ENCODE peak calls at places on chromosomes 2 and 18, in ten cellular contexts. M is MM.1S, S is tibial artery, X is ovary, P is tibial nerve, H is sigmoid colon, T is lower lobe of right lung, J is H9, E is Peyer's patch, Y is GM23338. Q is an unnamed sample. For H3K27me3 and H3K4me1, the result is how much of the 10 kb centered on the place peaks cover.

GRCh38 chr18:3265564-3266033 is 3.7 kb downstream of the MYL12B start:
- DNase-seq in M (no peak), S (no peak), X (no peak), P (no peak), H (no peak), T (no peak), J (no peak), E (no peak), Y (peak), Q (no peak)

GRCh38 chr2:21198637-21199036 is 74.9 kb downstream of the TDRD15 start:
- DNase-seq in M (no peak), S (no peak), X (no peak), P (no peak), H (no peak), T (no peak), J (no peak), E (no peak), Y (no peak), Q (no peak)

GRCh38 chr2:10452956-10453885 is 5.1 kb upstream of the ODC1 start:
- DNase-seq in M (no peak), S (no peak), X (no peak), P (no peak), H (no peak), T (peak), J (no peak), E (no peak), Y (no peak), Q (no peak)

GRCh38 chr2:130910931-130911330 is 74.2 kb downstream of the ARHGEF4 start:
- DNase-seq in M (no peak), S (no peak), X (no peak), P (no peak), H (no peak), T (no peak), J (no peak), E (no peak), Y (no peak), Q (no peak)

GRCh38 chr2:8543065-8543411 is 138.8 kb upstream of the ID2 start:
- DNase-seq in M (peak), S (peak), X (no peak), P (no peak), H (no peak), T (no peak), J (peak), E (peak), Y (no peak), Q (no peak)

GRCh38 chr2:48601349-48601748 is 16.3 kb upstream of the GTF2A1L start:
- DNase-seq in M (peak), S (no peak), X (no peak), P (no peak), H (no peak), T (no peak), J (peak), E (no peak), Y (peak), Q (no peak)

GRCh38 chr2:2843969-2844548 is 513.0 kb upstream of the MYT1L start:
- DNase-seq in M (no peak), S (peak), X (no peak), P (no peak), H (no peak), T (no peak), J (no peak), E (no peak), Y (peak), Q (no peak)

GRCh38 chr2:130327703-130328527 is 14.8 kb upstream of the IMP4 start:
- DNase-seq in M (no peak), S (no peak), X (no peak), P (no peak), H (no peak), T (no peak), J (peak), E (no peak), Y (peak), Q (no peak)

GRCh38 chr18:8721716-8722115 is 16.4 kb downstream of the MTCL1 start:
- DNase-seq in M (no peak), S (no peak), X (no peak), P (no peak), H (no peak), T (no peak), J (no peak), E (no peak), Y (peak), Q (no peak)

DNA sequence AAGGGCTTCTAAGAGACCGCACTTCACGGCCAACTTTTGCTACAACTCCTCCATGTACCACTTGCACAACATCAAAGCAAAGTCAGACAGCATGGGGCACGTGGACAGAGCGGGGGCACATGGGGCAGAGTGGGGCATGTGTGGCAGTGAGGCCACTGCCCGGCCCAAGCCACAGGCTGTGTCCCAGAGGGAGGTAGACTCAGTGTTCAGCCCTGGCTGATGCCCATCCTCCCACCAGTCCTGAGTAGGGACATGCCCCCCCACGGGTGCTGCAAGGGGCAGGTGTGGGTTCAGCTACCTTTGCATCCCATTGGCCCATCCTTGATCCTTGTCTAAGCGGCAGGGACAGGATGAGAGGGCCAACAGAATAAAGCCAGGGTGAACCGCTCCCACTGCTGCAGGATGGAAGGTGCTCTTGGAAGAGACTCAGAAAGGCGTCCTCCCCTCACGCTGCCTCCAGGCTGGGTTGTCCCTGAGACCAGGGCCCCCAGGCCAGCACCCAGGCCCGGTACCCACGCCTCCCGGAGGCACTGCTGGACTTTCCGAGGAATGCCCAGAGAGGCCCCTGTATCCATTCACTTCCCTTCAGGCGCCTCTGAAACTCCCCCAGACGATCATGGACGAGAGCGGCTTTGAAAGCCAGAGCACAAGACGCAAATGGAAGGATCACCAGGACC is 218.2 kb downstream of the NDUFA10 start:
- DNase-seq in M (no peak), S (peak), X (peak), P (no peak), H (peak), T (no peak), J (peak), E (no peak), Y (no peak), Q (no peak)
- H3K27me3 ChIP-seq in M (under half), S (under half), X (under half), P (under half), H (under half), T (under half), J (under half), E (under half), Y (under half), Q (under half)

DNA sequence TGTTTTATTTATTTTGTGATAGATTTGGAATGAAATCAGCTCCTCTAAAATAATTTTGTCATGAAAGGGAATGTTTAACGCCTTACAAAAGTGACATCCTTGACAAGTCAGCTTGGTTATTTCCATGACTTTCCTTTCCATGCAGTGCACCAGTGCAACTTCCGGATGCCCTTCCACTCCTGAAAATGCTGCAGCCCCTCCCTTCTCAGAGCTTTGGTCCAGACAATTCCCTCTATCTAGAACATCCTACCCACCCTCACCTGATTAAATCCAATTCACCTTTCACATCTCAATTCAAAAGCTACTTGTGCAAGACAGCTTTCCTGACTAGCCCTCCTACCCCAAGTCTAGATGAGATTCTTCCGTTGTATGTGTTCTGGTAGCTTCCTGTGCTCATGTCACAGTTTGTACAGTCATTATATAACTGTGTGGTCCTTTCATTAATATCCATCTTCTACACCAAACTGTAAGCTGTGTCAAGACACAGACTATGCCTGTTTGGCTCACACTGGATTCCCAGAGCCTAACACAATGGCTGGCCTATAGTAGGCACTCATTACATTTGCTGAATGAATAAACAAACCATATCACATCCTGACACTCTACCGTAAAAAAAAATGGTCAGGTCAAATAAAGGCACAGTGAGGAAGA is 72.7 kb downstream of the ANKRD44 start:
- DNase-seq in M (no peak), S (no peak), X (no peak), P (no peak), H (no peak), T (no peak), J (no peak), E (no peak), Y (no peak), Q (no peak)
- H3K4me1 ChIP-seq in M (under half), S (under half), X (under half), P (under half), H (under half), T (half or more), J (under half), E (under half), Y (under half), Q (under half)

GRCh38 chr2:111952871-111953497 is 54.6 kb downstream of the MERTK start:
- DNase-seq in M (peak), S (no peak), X (no peak), P (no peak), H (no peak), T (no peak), J (no peak), E (no peak), Y (no peak), Q (no peak)

GRCh38 chr2:111961663-111962062 is 63.3 kb downstream of the MERTK start:
- DNase-seq in M (no peak), S (no peak), X (no peak), P (no peak), H (no peak), T (no peak), J (no peak), E (no peak), Y (no peak), Q (no peak)

GRCh38 chr2:111954602-111955332 is 56.4 kb downstream of the MERTK start:
- DNase-seq in M (no peak), S (no peak), X (no peak), P (no peak), H (no peak), T (no peak), J (no peak), E (no peak), Y (no peak), Q (no peak)

GRCh38 chr2:111957872-111958354 is 59.5 kb downstream of the MERTK start:
- DNase-seq in M (no peak), S (no peak), X (no peak), P (no peak), H (no peak), T (no peak), J (no peak), E (no peak), Y (no peak), Q (no peak)

DNA sequence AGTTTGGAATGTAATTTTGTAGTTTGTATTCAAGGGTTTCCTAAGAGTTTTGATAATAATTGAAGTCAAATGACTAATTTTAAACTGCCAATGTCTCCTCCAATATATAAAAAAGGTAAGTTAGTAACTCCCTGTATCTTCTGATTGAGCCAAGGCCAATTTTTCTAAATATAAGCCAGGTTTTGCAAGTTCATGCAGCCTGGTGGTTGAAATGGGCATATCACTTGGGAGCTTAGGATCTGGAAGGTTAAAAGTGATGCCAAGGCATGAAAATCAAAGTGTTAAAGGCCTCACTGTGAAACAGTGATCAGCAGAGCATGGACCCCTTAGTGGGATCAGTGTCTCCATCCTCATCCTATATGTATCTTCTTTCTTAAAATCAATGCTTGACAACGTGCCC is 60.5 kb downstream of the MERTK start:
- DNase-seq in M (no peak), S (no peak), X (no peak), P (no peak), H (no peak), T (no peak), J (no peak), E (no peak), Y (peak), Q (no peak)
- TF ChIP-seq CTCF in M (no peak), S (peak), X (no peak), P (no peak), H (no peak), T (no peak), J (peak), E (no peak), Y (no peak), Q (no peak)

GRCh38 chr18:50192903-50193795 is 1.8 kb downstream of the MYO5B start:
- DNase-seq in M (no peak), S (no peak), X (no peak), P (no peak), H (no peak), T (peak), J (peak), E (no peak), Y (peak), Q (no peak)
- H3K27me3 ChIP-seq in M (under half), S (under half), X (under half), P (under half), H (under half), T (under half), J (under half), E (under half), Y (half or more), Q (half or more)

GRCh38 chr2:69238449-69239031 is 148.5 kb downstream of the GFPT1 start:
- DNase-seq in M (no peak), S (no peak), X (no peak), P (no peak), H (no peak), T (no peak), J (no peak), E (no peak), Y (no peak), Q (no peak)
- H3K4me1 ChIP-seq in M (under half), S (under half), X (under half), P (under half), H (under half), T (under half), J (under half), E (under half), Y (under half), Q (under half)

GRCh38 chr2:16608661-16609643 is 56.7 kb downstream of the CYRIA start:
- DNase-seq in M (peak), S (peak), X (peak), P (peak), H (peak), T (peak), J (peak), E (peak), Y (peak), Q (peak)
- TF ChIP-seq CTCF in M (peak), S (peak), X (peak), P (peak), H (peak), T (peak), J (peak), E (peak), Y (peak), Q (peak)

DNA sequence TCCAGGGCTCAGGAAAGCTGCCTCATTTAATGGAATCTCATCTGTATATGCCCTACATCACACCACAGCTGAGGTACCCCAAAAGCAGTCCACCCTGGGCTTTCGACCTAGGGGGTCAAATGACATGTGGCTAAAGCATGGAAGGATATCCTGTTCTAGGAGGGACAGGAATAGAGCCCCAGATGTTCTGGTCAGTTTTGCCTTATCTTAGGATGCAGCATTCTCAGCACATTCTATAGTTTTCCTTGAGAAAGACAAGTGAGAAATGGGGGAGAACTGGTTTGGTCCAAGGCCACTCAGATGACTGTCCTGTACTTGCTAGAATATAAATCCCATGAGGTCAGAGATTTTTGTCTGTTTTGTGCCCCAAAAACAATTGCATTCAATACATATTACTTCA is 688.0 kb upstream of the ZEB2 start:
- DNase-seq in M (no peak), S (no peak), X (no peak), P (no peak), H (no peak), T (no peak), J (no peak), E (no peak), Y (no peak), Q (no peak)
- H3K27me3 ChIP-seq in M (under half), S (under half), X (under half), P (under half), H (under half), T (under half), J (under half), E (under half), Y (under half), Q (under half)

GRCh38 chr2:74552914-74553811 is 579 bp downstream of the LOXL3 start:
- DNase-seq in M (no peak), S (peak), X (peak), P (no peak), H (peak), T (no peak), J (peak), E (no peak), Y (peak), Q (no peak)
- H3K4me1 ChIP-seq in M (under half), S (under half), X (under half), P (under half), H (under half), T (under half), J (under half), E (under half), Y (under half), Q (half or more)